ENCODE peak calls at places on chromosomes 3 and 15, in ten cellular contexts. A, L, E, S, X, P, Y, B, C and H are unnamed samples.

GRCh38 chr3:186451371-186451770 is 89.3 kb upstream of the DGKG start:
- ATAC-seq in A (no peak), L (no peak), E (no peak), S (no peak), X (no peak), P (no peak), Y (no peak), B (no peak), C (no peak), H (no peak)

GRCh38 chr3:38021196-38021595 is 8.2 kb downstream of the PLCD1 start:
- ATAC-seq in A (no peak), L (no peak), E (no peak), S (no peak), X (no peak), P (no peak), Y (no peak), B (no peak), C (no peak), H (no peak)

GRCh38 chr3:58647661-58648141 is 18.9 kb downstream of the FAM3D start:
- ATAC-seq in A (no peak), L (no peak), E (no peak), S (no peak), X (no peak), P (no peak), Y (no peak), B (no peak), C (no peak), H (no peak)

GRCh38 chr3:117706037-117706436 is 996.5 kb downstream of the TUSC7 start:
- ATAC-seq in A (no peak), L (no peak), E (no peak), S (no peak), X (no peak), P (no peak), Y (no peak), B (no peak), C (no peak), H (no peak)

GRCh38 chr3:188950832-188951489 is 220.8 kb upstream of the TPRG1 start:
- ATAC-seq in A (no peak), L (peak; percentile 92), E (peak; percentile 45), S (no peak), X (no peak), P (no peak), Y (peak; percentile 46), B (peak; percentile 62), C (peak; percentile 92), H (peak; percentile 90)

GRCh38 chr15:29568840-29569532 is 253.3 kb downstream of the TJP1 start:
- ATAC-seq in A (peak; percentile 63), L (no peak), E (no peak), S (no peak), X (no peak), P (no peak), Y (peak; percentile 72), B (peak; percentile 79), C (no peak), H (no peak)

GRCh38 chr15:90451215-90451850 is 63.3 kb downstream of the IQGAP1 start:
- ATAC-seq in A (no peak), L (no peak), E (no peak), S (no peak), X (no peak), P (no peak), Y (no peak), B (no peak), C (peak; percentile 33), H (no peak)

GRCh38 chr3:26259166-26259565 is 363.4 kb upstream of the LRRC3B start:
- ATAC-seq in A (no peak), L (no peak), E (no peak), S (no peak), X (no peak), P (no peak), Y (no peak), B (no peak), C (no peak), H (no peak)

GRCh38 chr3:30617653-30618052 is 11.3 kb downstream of the TGFBR2 start:
- ATAC-seq in A (no peak), L (no peak), E (no peak), S (no peak), X (no peak), P (peak; percentile 5), Y (no peak), B (no peak), C (no peak), H (no peak)

GRCh38 chr15:55649058-55649423 is 60.9 kb upstream of the PYGO1 start:
- ATAC-seq in A (no peak), L (no peak), E (no peak), S (no peak), X (no peak), P (no peak), Y (no peak), B (no peak), C (no peak), H (no peak)

GRCh38 chr3:38029400-38030125 is at the start of gene PLCD1:
- ATAC-seq in A (peak; percentile 18), L (no peak), E (no peak), S (no peak), X (no peak), P (no peak), Y (peak; percentile 68), B (peak; percentile 71), C (no peak), H (no peak)

GRCh38 chr3:155676252-155676981 is 68.5 kb downstream of the PLCH1 start:
- ATAC-seq in A (peak; percentile 66), L (no peak), E (no peak), S (no peak), X (no peak), P (no peak), Y (peak; percentile 68), B (peak; percentile 83), C (no peak), H (no peak)

GRCh38 chr15:97940993-97941392 is 19.5 kb upstream of the ARRDC4 start:
- ATAC-seq in A (no peak), L (no peak), E (no peak), S (no peak), X (no peak), P (no peak), Y (no peak), B (no peak), C (no peak), H (no peak)

GRCh38 chr3:11908981-11909698 is 62.5 kb upstream of the TAMM41 start:
- ATAC-seq in A (no peak), L (peak; percentile 23), E (peak; percentile 82), S (no peak), X (no peak), P (no peak), Y (no peak), B (no peak), C (no peak), H (peak; percentile 79)

GRCh38 chr3:77605865-77606264 is 566.0 kb downstream of the ROBO2 start:
- ATAC-seq in A (no peak), L (no peak), E (no peak), S (no peak), X (no peak), P (no peak), Y (no peak), B (no peak), C (no peak), H (no peak)

GRCh38 chr15:80484312-80484981 is 80.3 kb downstream of the ARNT2 start:
- ATAC-seq in A (no peak), L (no peak), E (no peak), S (no peak), X (no peak), P (no peak), Y (no peak), B (no peak), C (no peak), H (no peak)

GRCh38 chr15:89117790-89118189 is 29.5 kb downstream of the ABHD2 start:
- ATAC-seq in A (peak; percentile 3), L (no peak), E (no peak), S (no peak), X (no peak), P (no peak), Y (no peak), B (peak; percentile 22), C (no peak), H (no peak)

GRCh38 chr15:55958349-55958748 is 35.1 kb downstream of the NEDD4 start:
- ATAC-seq in A (no peak), L (no peak), E (no peak), S (no peak), X (no peak), P (no peak), Y (no peak), B (no peak), C (no peak), H (no peak)

GRCh38 chr15:94300612-94301011 is 69.3 kb downstream of the MCTP2 start:
- ATAC-seq in A (peak; percentile 81), L (no peak), E (no peak), S (no peak), X (no peak), P (no peak), Y (no peak), B (peak; percentile 97), C (no peak), H (no peak)

GRCh38 chr3:151770941-151771340 is 37.2 kb downstream of the AADACL2 start:
- ATAC-seq in A (peak; percentile 94), L (no peak), E (no peak), S (no peak), X (no peak), P (no peak), Y (peak; percentile 91), B (peak; percentile 95), C (no peak), H (no peak)

GRCh38 chr3:9897408-9898372 is 5.0 kb upstream of the IL17RE start:
- ATAC-seq in A (peak; percentile 84), L (no peak), E (no peak), S (peak; percentile 65), X (no peak), P (no peak), Y (peak; percentile 86), B (peak; percentile 47), C (no peak), H (no peak)

GRCh38 chr3:129344540-129345220 is 66.0 kb downstream of the HMCES start:
- ATAC-seq in A (no peak), L (no peak), E (no peak), S (no peak), X (no peak), P (no peak), Y (no peak), B (peak; percentile 34), C (no peak), H (no peak)

GRCh38 chr3:156382458-156383346 is 172.2 kb downstream of the SSR3 start:
- ATAC-seq in A (peak; percentile 74), L (no peak), E (peak; percentile 42), S (peak; percentile 93), X (no peak), P (no peak), Y (peak; percentile 77), B (peak; percentile 44), C (no peak), H (no peak)